ENCODE peak calls at places on chromosomes 12 and 14, in eight cellular contexts. One of them, this sample, is unnamed.

GRCh38 chr12:127660961-127661360 is 606.0 kb upstream of the TMEM132C start:
- DNase-seq in foreskin keratinocyte: no peak
- DNase-seq in mammary epithelial cell: no peak
- DNase-seq in fibroblast of lung: no peak
- DNase-seq in DND-41: no peak
- DNase-seq in naive thymus-derived CD4-positive, alpha-beta T cell: no peak
- DNase-seq in HCT116: no peak
- DNase-seq in kidney: no peak
- DNase-seq in this sample: no peak

GRCh38 chr12:30796891-30797371 is 42.2 kb upstream of the CAPRIN2 start:
- DNase-seq in foreskin keratinocyte: peak; percentile 52
- DNase-seq in mammary epithelial cell: peak; percentile 36
- DNase-seq in fibroblast of lung: peak; percentile 58
- DNase-seq in DND-41: no peak
- DNase-seq in naive thymus-derived CD4-positive, alpha-beta T cell: no peak
- DNase-seq in HCT116: no peak
- DNase-seq in kidney: peak; percentile 52
- DNase-seq in this sample: no peak

GRCh38 chr14:64038857-64039542 is 186.2 kb downstream of the SYNE2 start:
- DNase-seq in foreskin keratinocyte: no peak
- DNase-seq in mammary epithelial cell: no peak
- DNase-seq in fibroblast of lung: no peak
- DNase-seq in DND-41: no peak
- DNase-seq in naive thymus-derived CD4-positive, alpha-beta T cell: no peak
- DNase-seq in HCT116: no peak
- DNase-seq in kidney: no peak
- DNase-seq in this sample: no peak

GRCh38 chr12:47988073-47989022 is 15.9 kb downstream of the COL2A1 start:
- DNase-seq in foreskin keratinocyte: no peak
- DNase-seq in mammary epithelial cell: no peak
- DNase-seq in fibroblast of lung: peak; percentile 42
- DNase-seq in DND-41: no peak
- DNase-seq in naive thymus-derived CD4-positive, alpha-beta T cell: no peak
- DNase-seq in HCT116: no peak
- DNase-seq in kidney: peak; percentile 17
- DNase-seq in this sample: no peak

GRCh38 chr12:124884587-124885438 is 21.1 kb upstream of the SCARB1 start:
- DNase-seq in foreskin keratinocyte: no peak
- DNase-seq in mammary epithelial cell: no peak
- DNase-seq in fibroblast of lung: no peak
- DNase-seq in DND-41: no peak
- DNase-seq in naive thymus-derived CD4-positive, alpha-beta T cell: no peak
- DNase-seq in HCT116: no peak
- DNase-seq in kidney: no peak
- DNase-seq in this sample: no peak

GRCh38 chr12:13425766-13426165 is 229.2 kb downstream of the EMP1 start:
- DNase-seq in foreskin keratinocyte: peak; percentile 88
- DNase-seq in mammary epithelial cell: peak; percentile 81
- DNase-seq in fibroblast of lung: peak; percentile 90
- DNase-seq in DND-41: no peak
- DNase-seq in naive thymus-derived CD4-positive, alpha-beta T cell: no peak
- DNase-seq in HCT116: no peak
- DNase-seq in kidney: no peak
- DNase-seq in this sample: peak; percentile 67

GRCh38 chr12:14422516-14423230 is 57.2 kb downstream of the ATF7IP start:
- DNase-seq in foreskin keratinocyte: peak; percentile 80
- DNase-seq in mammary epithelial cell: peak; percentile 80
- DNase-seq in fibroblast of lung: peak; percentile 72
- DNase-seq in DND-41: no peak
- DNase-seq in naive thymus-derived CD4-positive, alpha-beta T cell: no peak
- DNase-seq in HCT116: no peak
- DNase-seq in kidney: no peak
- DNase-seq in this sample: no peak

GRCh38 chr12:116821291-116821690 is 60.0 kb downstream of the HRK start:
- DNase-seq in foreskin keratinocyte: no peak
- DNase-seq in mammary epithelial cell: no peak
- DNase-seq in fibroblast of lung: no peak
- DNase-seq in DND-41: no peak
- DNase-seq in naive thymus-derived CD4-positive, alpha-beta T cell: no peak
- DNase-seq in HCT116: no peak
- DNase-seq in kidney: peak; percentile 66
- DNase-seq in this sample: no peak

GRCh38 chr12:20520572-20520971 is 152.2 kb downstream of the PDE3A start:
- DNase-seq in foreskin keratinocyte: no peak
- DNase-seq in mammary epithelial cell: no peak
- DNase-seq in fibroblast of lung: no peak
- DNase-seq in DND-41: no peak
- DNase-seq in naive thymus-derived CD4-positive, alpha-beta T cell: no peak
- DNase-seq in HCT116: no peak
- DNase-seq in kidney: no peak
- DNase-seq in this sample: no peak

GRCh38 chr14:65496178-65496993 is 83.9 kb downstream of the FUT8 start:
- DNase-seq in foreskin keratinocyte: peak; percentile 66
- DNase-seq in mammary epithelial cell: peak; percentile 48
- DNase-seq in fibroblast of lung: peak; percentile 56
- DNase-seq in DND-41: no peak
- DNase-seq in naive thymus-derived CD4-positive, alpha-beta T cell: no peak
- DNase-seq in HCT116: no peak
- DNase-seq in kidney: no peak
- DNase-seq in this sample: no peak

GRCh38 chr14:31933716-31934115 is 143.4 kb upstream of the ARHGAP5 start:
- DNase-seq in foreskin keratinocyte: no peak
- DNase-seq in mammary epithelial cell: no peak
- DNase-seq in fibroblast of lung: peak; percentile 38
- DNase-seq in DND-41: no peak
- DNase-seq in naive thymus-derived CD4-positive, alpha-beta T cell: no peak
- DNase-seq in HCT116: no peak
- DNase-seq in kidney: no peak
- DNase-seq in this sample: no peak

GRCh38 chr14:56170028-56170427 is 51.8 kb downstream of the PELI2 start:
- DNase-seq in foreskin keratinocyte: no peak
- DNase-seq in mammary epithelial cell: no peak
- DNase-seq in fibroblast of lung: peak; percentile 36
- DNase-seq in DND-41: peak; percentile 34
- DNase-seq in naive thymus-derived CD4-positive, alpha-beta T cell: peak; percentile 28
- DNase-seq in HCT116: no peak
- DNase-seq in kidney: no peak
- DNase-seq in this sample: no peak

GRCh38 chr12:6613776-6614512 is 6.8 kb upstream of the CHD4 start:
- DNase-seq in foreskin keratinocyte: peak; percentile 74
- DNase-seq in mammary epithelial cell: peak; percentile 65
- DNase-seq in fibroblast of lung: peak; percentile 97
- DNase-seq in DND-41: peak; percentile 95
- DNase-seq in naive thymus-derived CD4-positive, alpha-beta T cell: no peak
- DNase-seq in HCT116: peak; percentile 95
- DNase-seq in kidney: peak; percentile 98
- DNase-seq in this sample: peak; percentile 33

GRCh38 chr12:58310828-58311273 is 369.5 kb downstream of the ATP23 start:
- DNase-seq in foreskin keratinocyte: peak; percentile 97
- DNase-seq in mammary epithelial cell: peak; percentile 97
- DNase-seq in fibroblast of lung: peak; percentile 99
- DNase-seq in DND-41: no peak
- DNase-seq in naive thymus-derived CD4-positive, alpha-beta T cell: no peak
- DNase-seq in HCT116: peak; percentile 66
- DNase-seq in kidney: no peak
- DNase-seq in this sample: peak; percentile 91

GRCh38 chr12:69211172-69211571 is 28.2 kb upstream of the CPSF6 start:
- DNase-seq in foreskin keratinocyte: no peak
- DNase-seq in mammary epithelial cell: no peak
- DNase-seq in fibroblast of lung: no peak
- DNase-seq in DND-41: no peak
- DNase-seq in naive thymus-derived CD4-positive, alpha-beta T cell: no peak
- DNase-seq in HCT116: no peak
- DNase-seq in kidney: no peak
- DNase-seq in this sample: no peak

GRCh38 chr12:104751024-104751570 is 207.0 kb downstream of the SLC41A2 start:
- DNase-seq in foreskin keratinocyte: no peak
- DNase-seq in mammary epithelial cell: no peak
- DNase-seq in fibroblast of lung: no peak
- DNase-seq in DND-41: no peak
- DNase-seq in naive thymus-derived CD4-positive, alpha-beta T cell: no peak
- DNase-seq in HCT116: no peak
- DNase-seq in kidney: no peak
- DNase-seq in this sample: no peak

GRCh38 chr14:42732005-42732404 is 1125.3 kb downstream of the LRFN5 start:
- DNase-seq in foreskin keratinocyte: no peak
- DNase-seq in mammary epithelial cell: no peak
- DNase-seq in fibroblast of lung: no peak
- DNase-seq in DND-41: no peak
- DNase-seq in naive thymus-derived CD4-positive, alpha-beta T cell: no peak
- DNase-seq in HCT116: no peak
- DNase-seq in kidney: no peak
- DNase-seq in this sample: no peak

GRCh38 chr14:71108398-71109114 is 201.3 kb downstream of the PCNX1 start:
- DNase-seq in foreskin keratinocyte: no peak
- DNase-seq in mammary epithelial cell: no peak
- DNase-seq in fibroblast of lung: no peak
- DNase-seq in DND-41: no peak
- DNase-seq in naive thymus-derived CD4-positive, alpha-beta T cell: no peak
- DNase-seq in HCT116: no peak
- DNase-seq in kidney: no peak
- DNase-seq in this sample: no peak

GRCh38 chr14:75812592-75812991 is 151.5 kb downstream of the TTLL5 start:
- DNase-seq in foreskin keratinocyte: no peak
- DNase-seq in mammary epithelial cell: no peak
- DNase-seq in fibroblast of lung: no peak
- DNase-seq in DND-41: no peak
- DNase-seq in naive thymus-derived CD4-positive, alpha-beta T cell: no peak
- DNase-seq in HCT116: no peak
- DNase-seq in kidney: no peak
- DNase-seq in this sample: no peak

GRCh38 chr12:93904124-93904523 is 226.9 kb downstream of the CRADD start:
- DNase-seq in foreskin keratinocyte: no peak
- DNase-seq in mammary epithelial cell: no peak
- DNase-seq in fibroblast of lung: no peak
- DNase-seq in DND-41: no peak
- DNase-seq in naive thymus-derived CD4-positive, alpha-beta T cell: no peak
- DNase-seq in HCT116: no peak
- DNase-seq in kidney: no peak
- DNase-seq in this sample: no peak

GRCh38 chr12:92098594-92099370 is 46.9 kb downstream of the BTG1 start:
- DNase-seq in foreskin keratinocyte: no peak
- DNase-seq in mammary epithelial cell: no peak
- DNase-seq in fibroblast of lung: no peak
- DNase-seq in DND-41: no peak
- DNase-seq in naive thymus-derived CD4-positive, alpha-beta T cell: no peak
- DNase-seq in HCT116: no peak
- DNase-seq in kidney: no peak
- DNase-seq in this sample: no peak
- H3K27ac ChIP-seq in foreskin keratinocyte: no peak overlapping the region
- H3K27ac ChIP-seq in mammary epithelial cell: no peak overlapping the region
- H3K27ac ChIP-seq in fibroblast of lung: no peak overlapping the region
- H3K27ac ChIP-seq in DND-41: no peak overlapping the region
- H3K27ac ChIP-seq in naive thymus-derived CD4-positive, alpha-beta T cell: no peak overlapping the region
- H3K27ac ChIP-seq in HCT116: no peak overlapping the region
- H3K27ac ChIP-seq in kidney: no peak overlapping the region
- H3K27ac ChIP-seq in this sample: no peak overlapping the region

GRCh38 chr12:24600996-24601395 is 347.9 kb downstream of the BCAT1 start:
- DNase-seq in foreskin keratinocyte: peak; percentile 87
- DNase-seq in mammary epithelial cell: peak; percentile 71
- DNase-seq in fibroblast of lung: peak; percentile 97
- DNase-seq in DND-41: peak; percentile 29
- DNase-seq in naive thymus-derived CD4-positive, alpha-beta T cell: no peak
- DNase-seq in HCT116: no peak
- DNase-seq in kidney: no peak
- DNase-seq in this sample: peak; percentile 36
- H3K27ac ChIP-seq in foreskin keratinocyte: peak overlapping the region; percentile 2
- H3K27ac ChIP-seq in mammary epithelial cell: no peak overlapping the region
- H3K27ac ChIP-seq in fibroblast of lung: no peak overlapping the region
- H3K27ac ChIP-seq in DND-41: peak overlapping the region; percentile 63
- H3K27ac ChIP-seq in naive thymus-derived CD4-positive, alpha-beta T cell: no peak overlapping the region
- H3K27ac ChIP-seq in HCT116: no peak overlapping the region
- H3K27ac ChIP-seq in kidney: no peak overlapping the region
- H3K27ac ChIP-seq in this sample: peak overlapping the region; percentile 41

DNA sequence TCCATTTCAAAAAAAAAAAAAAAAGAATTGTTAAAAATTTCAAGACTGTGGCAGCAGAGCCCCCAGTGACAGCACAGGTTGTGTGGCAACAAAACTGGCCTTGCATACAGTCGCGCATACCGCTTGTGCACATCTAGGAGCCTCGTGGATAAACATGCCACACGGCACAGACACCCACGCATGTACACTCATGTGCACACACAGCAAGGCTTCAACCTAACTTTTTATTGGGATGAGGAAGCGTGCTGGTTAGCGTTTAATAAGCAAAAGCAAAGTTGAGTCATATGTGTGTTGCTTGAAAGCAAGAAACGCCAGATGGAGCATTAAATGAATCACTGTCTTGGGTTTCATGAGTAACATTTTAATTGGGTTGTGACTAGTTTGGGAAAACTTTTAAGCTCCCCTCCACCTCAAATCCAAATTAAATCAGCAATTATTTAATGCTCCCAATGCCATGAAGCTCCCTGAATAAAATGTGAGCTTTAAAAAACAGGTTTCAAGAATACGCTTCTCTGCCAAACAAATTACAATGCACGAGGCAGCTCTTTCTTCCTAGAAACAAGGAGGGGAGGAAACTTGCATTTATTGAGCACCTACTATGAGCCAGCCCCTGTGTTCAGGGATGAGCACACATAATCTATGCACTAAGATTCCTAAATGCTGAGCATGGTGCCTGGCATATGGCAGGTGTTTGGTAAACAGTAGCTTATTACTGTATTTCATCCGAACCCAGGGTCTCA is 35.7 kb upstream of the EML1 start:
- DNase-seq in foreskin keratinocyte: peak; percentile 98
- DNase-seq in mammary epithelial cell: peak; percentile 95
- DNase-seq in fibroblast of lung: peak; percentile 99
- DNase-seq in DND-41: no peak
- DNase-seq in naive thymus-derived CD4-positive, alpha-beta T cell: no peak
- DNase-seq in HCT116: peak; percentile 66
- DNase-seq in kidney: peak; percentile 53
- DNase-seq in this sample: peak; percentile 99
- H3K27ac ChIP-seq in foreskin keratinocyte: peak overlapping the region; percentile 97
- H3K27ac ChIP-seq in mammary epithelial cell: peak overlapping the region; percentile 59
- H3K27ac ChIP-seq in fibroblast of lung: peak overlapping the region; percentile 83
- H3K27ac ChIP-seq in DND-41: no peak overlapping the region
- H3K27ac ChIP-seq in naive thymus-derived CD4-positive, alpha-beta T cell: no peak overlapping the region
- H3K27ac ChIP-seq in HCT116: no peak overlapping the region
- H3K27ac ChIP-seq in kidney: no peak overlapping the region
- H3K27ac ChIP-seq in this sample: peak overlapping the region; percentile 95

DNA sequence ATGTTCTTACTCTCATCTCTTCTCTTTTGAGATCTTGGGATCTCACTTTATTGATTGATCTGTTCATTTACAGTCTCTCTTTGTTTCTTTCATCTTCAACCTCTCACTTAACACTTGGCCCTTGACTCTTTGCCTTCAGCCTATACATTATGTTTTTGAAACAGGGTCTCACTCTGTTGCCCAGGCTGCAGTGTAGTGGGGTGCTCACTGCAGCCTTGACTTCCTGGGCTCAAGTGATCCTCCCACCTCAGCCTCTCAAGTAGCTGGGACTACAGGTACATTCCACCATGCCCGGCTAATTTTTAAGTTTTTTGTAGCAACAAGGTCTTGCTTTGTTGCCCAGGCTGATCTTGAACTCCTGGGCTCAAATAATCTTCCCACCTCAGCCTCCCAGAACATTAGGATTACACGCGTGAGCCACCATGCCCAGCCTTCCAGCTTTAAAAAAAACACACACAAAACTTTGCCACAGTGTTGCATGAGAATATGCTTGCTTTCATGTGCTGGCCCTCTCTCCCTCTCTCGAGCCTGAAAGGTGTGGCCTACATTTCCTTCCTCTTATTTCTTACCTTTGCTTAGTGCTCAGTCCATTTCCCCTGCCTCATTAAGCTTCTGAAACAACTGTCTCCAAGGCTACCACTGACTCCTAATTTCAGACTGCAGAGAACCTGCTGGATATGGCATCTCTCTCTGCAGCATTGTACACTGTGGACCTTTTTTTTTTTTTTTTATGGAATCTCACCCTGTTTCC is 9.9 kb downstream of the DIP2B start:
- DNase-seq in foreskin keratinocyte: no peak
- DNase-seq in mammary epithelial cell: no peak
- DNase-seq in fibroblast of lung: no peak
- DNase-seq in DND-41: no peak
- DNase-seq in naive thymus-derived CD4-positive, alpha-beta T cell: peak; percentile 10
- DNase-seq in HCT116: no peak
- DNase-seq in kidney: no peak
- DNase-seq in this sample: no peak
- H3K27ac ChIP-seq in foreskin keratinocyte: no peak overlapping the region
- H3K27ac ChIP-seq in mammary epithelial cell: no peak overlapping the region
- H3K27ac ChIP-seq in fibroblast of lung: no peak overlapping the region
- H3K27ac ChIP-seq in DND-41: no peak overlapping the region
- H3K27ac ChIP-seq in naive thymus-derived CD4-positive, alpha-beta T cell: peak overlapping the region; percentile 50
- H3K27ac ChIP-seq in HCT116: no peak overlapping the region
- H3K27ac ChIP-seq in kidney: no peak overlapping the region
- H3K27ac ChIP-seq in this sample: no peak overlapping the region